ENCODE peak calls at places on chromosomes 6 and 20, in eight cellular contexts. D is CD8-positive, alpha-beta T cell; S is esophagus squamous epithelium; J is HepG2; Y is endothelial cell of umbilical vein; X is PC-3; L is cardiac muscle cell; F is heart left ventricle. K is an unnamed sample. For H3K4me1, the result is how much of the 10 kb centered on the place peaks cover.

GRCh38 chr6:96157018-96157565 is 141.3 kb downstream of the FUT9 start:
- DNase-seq in D (no peak), S (no peak), J (peak), Y (no peak), X (no peak), L (no peak), F (no peak), K (no peak)

GRCh38 chr6:46175446-46175845 is 4.7 kb upstream of the ENPP5 start:
- DNase-seq in D (no peak), S (no peak), J (no peak), Y (no peak), X (no peak), L (peak), F (no peak), K (no peak)

GRCh38 chr6:164098857-164099534 is 684.5 kb downstream of the QKI start:
- DNase-seq in D (no peak), S (no peak), J (peak), Y (no peak), X (no peak), L (peak), F (peak), K (peak)

GRCh38 chr6:56242343-56242742 is 5.0 kb downstream of the COL21A1 start:
- DNase-seq in D (no peak), S (no peak), J (no peak), Y (peak), X (no peak), L (no peak), F (no peak), K (no peak)

GRCh38 chr6:130233332-130233731 is 10.6 kb upstream of the SAMD3 start:
- DNase-seq in D (no peak), S (no peak), J (no peak), Y (no peak), X (no peak), L (no peak), F (no peak), K (no peak)

GRCh38 chr6:75023634-75024033 is 182.2 kb downstream of the COL12A1 start:
- DNase-seq in D (no peak), S (no peak), J (no peak), Y (peak), X (peak), L (no peak), F (no peak), K (no peak)

GRCh38 chr6:139457482-139457881 is 83.0 kb upstream of the CITED2 start:
- DNase-seq in D (no peak), S (no peak), J (no peak), Y (no peak), X (no peak), L (no peak), F (no peak), K (no peak)

GRCh38 chr6:122704086-122704485 is 75.4 kb upstream of the FABP7 start:
- DNase-seq in D (no peak), S (no peak), J (no peak), Y (no peak), X (no peak), L (no peak), F (no peak), K (no peak)

GRCh38 chr6:20404641-20405032 is 3.0 kb downstream of the E2F3 start:
- DNase-seq in D (peak), S (peak), J (peak), Y (peak), X (peak), L (peak), F (no peak), K (peak)

GRCh38 chr6:77383026-77383425 is 80.3 kb downstream of the HTR1B start:
- DNase-seq in D (no peak), S (no peak), J (no peak), Y (no peak), X (no peak), L (peak), F (no peak), K (no peak)

GRCh38 chr6:160519603-160520042 is 144.5 kb downstream of the LPA start:
- DNase-seq in D (no peak), S (no peak), J (no peak), Y (peak), X (peak), L (no peak), F (no peak), K (no peak)

GRCh38 chr20:60271597-60271996 is 313.4 kb downstream of the CDH26 start:
- DNase-seq in D (no peak), S (no peak), J (no peak), Y (no peak), X (peak), L (no peak), F (no peak), K (peak)

GRCh38 chr6:161261797-161262196 is 12.1 kb downstream of the AGPAT4 start:
- DNase-seq in D (no peak), S (no peak), J (no peak), Y (no peak), X (no peak), L (no peak), F (no peak), K (no peak)

GRCh38 chr6:39517763-39518162 is 195.3 kb upstream of the KCNK16 start:
- DNase-seq in D (no peak), S (no peak), J (no peak), Y (no peak), X (no peak), L (peak), F (no peak), K (no peak)

GRCh38 chr20:9066196-9066595 is 2.7 kb upstream of the PLCB4 start:
- DNase-seq in D (no peak), S (no peak), J (no peak), Y (no peak), X (no peak), L (no peak), F (no peak), K (no peak)

GRCh38 chr6:163457637-163458561 is 43.4 kb downstream of the QKI start:
- DNase-seq in D (no peak), S (no peak), J (peak), Y (peak), X (peak), L (peak), F (no peak), K (no peak)

GRCh38 chr6:17101422-17102257 is at the start of gene STMND1:
- DNase-seq in D (no peak), S (no peak), J (no peak), Y (peak), X (peak), L (peak), F (peak), K (peak)

GRCh38 chr6:30493643-30494250 is 4.4 kb downstream of the HLA-E start:
- DNase-seq in D (peak), S (no peak), J (no peak), Y (peak), X (no peak), L (no peak), F (no peak), K (peak)

GRCh38 chr20:39048000-39048696 is 86.0 kb downstream of the DHX35 start:
- DNase-seq in D (peak), S (peak), J (peak), Y (peak), X (peak), L (peak), F (peak), K (peak)

GRCh38 chr6:44582930-44583329 is 195.4 kb downstream of the CDC5L start:
- DNase-seq in D (no peak), S (no peak), J (no peak), Y (no peak), X (no peak), L (no peak), F (no peak), K (no peak)

GRCh38 chr6:6221829-6222535 is 98.5 kb downstream of the F13A1 start:
- DNase-seq in D (no peak), S (no peak), J (peak), Y (no peak), X (peak), L (no peak), F (no peak), K (peak)

GRCh38 chr6:113856011-113856551 is 1.1 kb upstream of the MARCKS start:
- DNase-seq in D (no peak), S (no peak), J (no peak), Y (no peak), X (peak), L (peak), F (no peak), K (peak)

GRCh38 chr6:109441069-109441816 is 719 bp downstream of the SMPD2 start:
- DNase-seq in D (peak), S (no peak), J (peak), Y (peak), X (peak), L (peak), F (peak), K (peak)

GRCh38 chr6:150142657-150143501 is at the start of gene PPP1R14C:
- DNase-seq in D (no peak), S (no peak), J (no peak), Y (no peak), X (peak), L (peak), F (peak), K (peak)
- H3K27ac ChIP-seq in D (no peak), S (peak), J (no peak), Y (no peak), X (no peak), L (peak), F (peak), K (peak)

GRCh38 chr6:18308070-18308735 is 43.9 kb upstream of the DEK start:
- DNase-seq in D (no peak), S (no peak), J (no peak), Y (no peak), X (no peak), L (no peak), F (no peak), K (no peak)

GRCh38 chr6:18307006-18307405 is 42.7 kb upstream of the DEK start:
- DNase-seq in D (no peak), S (no peak), J (no peak), Y (no peak), X (no peak), L (peak), F (no peak), K (peak)

GRCh38 chr6:18302561-18303439 is 38.5 kb upstream of the DEK start:
- DNase-seq in D (no peak), S (no peak), J (peak), Y (peak), X (peak), L (peak), F (no peak), K (peak)
- TF ChIP-seq CTCF in D (no peak), S (no peak), J (peak), Y (no peak), X (peak), L (no peak), F (peak), K (peak)

DNA sequence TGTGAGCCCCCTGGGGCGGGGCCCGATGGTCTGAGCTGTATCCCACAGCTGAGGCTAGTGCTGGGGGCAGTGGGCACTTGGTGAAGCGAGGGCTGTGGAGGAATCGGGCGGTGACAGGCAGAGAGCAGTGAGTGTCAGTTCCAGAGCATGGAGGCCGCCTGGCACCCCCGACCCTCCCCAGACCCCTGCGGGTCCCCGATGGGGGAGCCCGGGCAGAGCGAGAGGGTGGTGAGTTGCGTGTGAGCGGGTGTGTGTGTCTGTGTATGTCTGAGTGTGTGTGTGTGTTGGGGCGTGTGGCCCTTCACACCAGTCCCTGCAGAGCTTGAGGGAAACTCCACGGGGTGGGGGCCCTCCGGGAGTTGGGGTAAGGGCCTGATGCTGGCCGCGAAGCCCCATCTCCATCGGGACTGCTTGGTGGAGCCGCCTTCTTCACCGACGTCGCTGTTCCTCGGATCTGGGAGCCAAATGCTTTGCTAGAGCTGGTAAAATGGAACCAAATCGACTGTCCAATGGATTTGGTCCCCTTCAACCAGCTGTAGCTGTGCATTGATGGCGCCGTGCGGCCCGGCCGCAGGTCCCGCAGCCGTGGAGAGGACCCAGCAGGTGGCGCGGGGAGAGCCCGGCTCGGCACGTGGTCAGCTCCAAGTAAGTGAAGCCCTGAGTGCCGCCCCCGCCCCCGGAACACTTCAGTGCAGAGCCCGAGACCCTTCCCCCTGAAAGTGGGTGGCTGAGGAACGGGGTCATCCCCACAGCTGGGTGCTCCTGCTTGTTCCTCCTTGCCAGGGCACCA is 77.7 kb upstream of the SLCO4A1 start:
- DNase-seq in D (no peak), S (no peak), J (no peak), Y (no peak), X (no peak), L (no peak), F (no peak), K (no peak)
- H3K4me1 ChIP-seq in D (under half), S (under half), J (under half), Y (under half), X (under half), L (under half), F (under half), K (under half)

GRCh38 chr6:157943249-157943963 is 38.3 kb upstream of the SYNJ2 start:
- DNase-seq in D (no peak), S (no peak), J (no peak), Y (no peak), X (no peak), L (no peak), F (no peak), K (no peak)

GRCh38 chr6:157937318-157937717 is 44.3 kb upstream of the SYNJ2 start:
- DNase-seq in D (no peak), S (no peak), J (no peak), Y (no peak), X (no peak), L (no peak), F (no peak), K (no peak)

GRCh38 chr6:157943964-157944283 is 37.7 kb upstream of the SYNJ2 start:
- DNase-seq in D (no peak), S (no peak), J (no peak), Y (no peak), X (no peak), L (no peak), F (no peak), K (no peak)

GRCh38 chr6:157942351-157942750 is 39.3 kb upstream of the SYNJ2 start:
- DNase-seq in D (no peak), S (no peak), J (no peak), Y (no peak), X (no peak), L (no peak), F (no peak), K (no peak)

GRCh38 chr6:157941101-157941863 is 40.4 kb upstream of the SYNJ2 start:
- DNase-seq in D (no peak), S (no peak), J (no peak), Y (no peak), X (no peak), L (no peak), F (no peak), K (no peak)
- H3K27ac ChIP-seq in D (no peak), S (no peak), J (no peak), Y (no peak), X (no peak), L (no peak), F (no peak), K (no peak)

GRCh38 chr6:168132531-168133184 is 53.6 kb upstream of the FRMD1 start:
- DNase-seq in D (no peak), S (no peak), J (peak), Y (peak), X (peak), L (peak), F (peak), K (peak)
- TF ChIP-seq CTCF in D (no peak), S (peak), J (peak), Y (peak), X (peak), L (peak), F (peak), K (peak)

K was measured in endodermal cell.